ENCODE peak calls at places on chromosome 10, in five cellular contexts. X is GM20000, F is naive B cell, M is HEK293T, H is NCI-H748 treated with DMSO at 0.1 percent for 48 hours. Q is an unnamed sample.

GRCh38 chr10:63578501-63578900 is 57.3 kb downstream of the REEP3 start:
- DNase-seq in X (no peak), F (no peak), M (no peak), H (no peak), Q (no peak)

GRCh38 chr10:7260912-7261700 is 149.7 kb downstream of the SFMBT2 start:
- DNase-seq in X (no peak), F (no peak), M (no peak), H (no peak), Q (no peak)

GRCh38 chr10:127048630-127049029 is 143.4 kb downstream of the DOCK1 start:
- DNase-seq in X (no peak), F (no peak), M (no peak), H (peak), Q (peak)

GRCh38 chr10:76523798-76524231 is 1092.4 kb downstream of the LRMDA start:
- DNase-seq in X (no peak), F (no peak), M (no peak), H (no peak), Q (no peak)

GRCh38 chr10:49579621-49580020 is 30.5 kb upstream of the SLC18A3 start:
- DNase-seq in X (no peak), F (no peak), M (no peak), H (no peak), Q (no peak)

GRCh38 chr10:131260031-131260430 is 51.5 kb downstream of the TCERG1L start:
- DNase-seq in X (no peak), F (no peak), M (no peak), H (no peak), Q (no peak)

GRCh38 chr10:12194752-12195271 is 879 bp downstream of the NUDT5 start:
- DNase-seq in X (peak), F (no peak), M (no peak), H (no peak), Q (no peak)

GRCh38 chr10:89632824-89633223 is 12.2 kb downstream of the PANK1 start:
- DNase-seq in X (no peak), F (no peak), M (no peak), H (no peak), Q (no peak)

GRCh38 chr10:89390875-89391576 is 1.4 kb upstream of the IFIT1 start:
- DNase-seq in X (no peak), F (no peak), M (no peak), H (no peak), Q (no peak)

GRCh38 chr10:79069325-79070090 is 742 bp downstream of the ZMIZ1 start:
- DNase-seq in X (peak), F (peak), M (peak), H (no peak), Q (no peak)

GRCh38 chr10:79209340-79209739 is 137.9 kb upstream of the PPIF start:
- DNase-seq in X (no peak), F (no peak), M (no peak), H (no peak), Q (no peak)

GRCh38 chr10:71618598-71618997 is 101.0 kb downstream of the C10orf105 start:
- DNase-seq in X (no peak), F (no peak), M (no peak), H (no peak), Q (no peak)

GRCh38 chr10:90644165-90644564 is 213.7 kb downstream of the HTR7 start:
- DNase-seq in X (no peak), F (no peak), M (no peak), H (no peak), Q (no peak)

GRCh38 chr10:93039721-93040120 is 20.9 kb upstream of the CYP26C1 start:
- DNase-seq in X (peak), F (peak), M (no peak), H (no peak), Q (no peak)

GRCh38 chr10:122018951-122019413 is 30.0 kb downstream of the TACC2 start:
- DNase-seq in X (no peak), F (no peak), M (peak), H (no peak), Q (peak)

GRCh38 chr10:129259128-129259527 is 207.9 kb upstream of the MGMT start:
- DNase-seq in X (no peak), F (no peak), M (no peak), H (no peak), Q (no peak)

GRCh38 chr10:77228559-77228958 is 409.0 kb downstream of the KCNMA1 start:
- DNase-seq in X (no peak), F (no peak), M (no peak), H (no peak), Q (peak)

GRCh38 chr10:10848488-10849111 is 169.1 kb upstream of the CELF2 start:
- DNase-seq in X (no peak), F (no peak), M (no peak), H (no peak), Q (no peak)

GRCh38 chr10:87860156-87860795 is 3.1 kb downstream of the KLLN start:
- DNase-seq in X (peak), F (peak), M (peak), H (peak), Q (peak)

GRCh38 chr10:36602374-36602773 is 523.0 kb upstream of the ANKRD30A start:
- DNase-seq in X (no peak), F (no peak), M (no peak), H (no peak), Q (no peak)